ENCODE peak calls at places on chromosome 3, in four cellular contexts. One of them, this sample, is unnamed.

GRCh38 chr3:197317250-197317963 is 19.0 kb upstream of the DLG1 start:
- DNase-seq in SW480: no peak
- DNase-seq in HT1080: peak
- DNase-seq in bronchial epithelial cell: peak
- DNase-seq in this sample: peak

GRCh38 chr3:196813903-196814302 is 53.8 kb upstream of the SENP5 start:
- DNase-seq in SW480: no peak
- DNase-seq in HT1080: peak
- DNase-seq in bronchial epithelial cell: no peak
- DNase-seq in this sample: no peak

GRCh38 chr3:148604270-148605085 is 93.2 kb upstream of the AGTR1 start:
- DNase-seq in SW480: no peak
- DNase-seq in HT1080: no peak
- DNase-seq in bronchial epithelial cell: no peak
- DNase-seq in this sample: no peak

GRCh38 chr3:127741690-127742089 is 68.9 kb downstream of the ABTB1 start:
- DNase-seq in SW480: no peak
- DNase-seq in HT1080: no peak
- DNase-seq in bronchial epithelial cell: no peak
- DNase-seq in this sample: no peak

GRCh38 chr3:194575484-194576210 is 57.6 kb downstream of the TMEM44 start:
- DNase-seq in SW480: no peak
- DNase-seq in HT1080: peak
- DNase-seq in bronchial epithelial cell: peak
- DNase-seq in this sample: peak

GRCh38 chr3:157436583-157437300 is at the start of gene PTX3:
- DNase-seq in SW480: no peak
- DNase-seq in HT1080: peak
- DNase-seq in bronchial epithelial cell: peak
- DNase-seq in this sample: no peak

GRCh38 chr3:181629029-181629428 is 82.7 kb upstream of the SOX2 start:
- DNase-seq in SW480: no peak
- DNase-seq in HT1080: peak
- DNase-seq in bronchial epithelial cell: peak
- DNase-seq in this sample: peak

GRCh38 chr3:60841355-60841754 is 409.9 kb downstream of the FHIT start:
- DNase-seq in SW480: no peak
- DNase-seq in HT1080: no peak
- DNase-seq in bronchial epithelial cell: no peak
- DNase-seq in this sample: no peak

GRCh38 chr3:46946856-46947544 is 29.5 kb downstream of the CCDC12 start:
- DNase-seq in SW480: peak
- DNase-seq in HT1080: peak
- DNase-seq in bronchial epithelial cell: peak
- DNase-seq in this sample: no peak

GRCh38 chr3:4672727-4673126 is 179.6 kb downstream of the ITPR1 start:
- DNase-seq in SW480: no peak
- DNase-seq in HT1080: no peak
- DNase-seq in bronchial epithelial cell: no peak
- DNase-seq in this sample: no peak

GRCh38 chr3:150215616-150216015 is 192.5 kb upstream of the TSC22D2 start:
- DNase-seq in SW480: peak
- DNase-seq in HT1080: no peak
- DNase-seq in bronchial epithelial cell: no peak
- DNase-seq in this sample: peak

GRCh38 chr3:172237121-172237742 is 197.9 kb downstream of the FNDC3B start:
- DNase-seq in SW480: no peak
- DNase-seq in HT1080: no peak
- DNase-seq in bronchial epithelial cell: no peak
- DNase-seq in this sample: no peak

GRCh38 chr3:193174137-193174536 is 66.9 kb upstream of the PLAAT1 start:
- DNase-seq in SW480: no peak
- DNase-seq in HT1080: no peak
- DNase-seq in bronchial epithelial cell: peak
- DNase-seq in this sample: no peak

GRCh38 chr3:48929358-48930035 is 10.9 kb downstream of the ARIH2 start:
- DNase-seq in SW480: no peak
- DNase-seq in HT1080: no peak
- DNase-seq in bronchial epithelial cell: no peak
- DNase-seq in this sample: no peak

GRCh38 chr3:115040673-115041286 is 106.3 kb downstream of the ZBTB20 start:
- DNase-seq in SW480: peak
- DNase-seq in HT1080: peak
- DNase-seq in bronchial epithelial cell: peak
- DNase-seq in this sample: peak

GRCh38 chr3:27570421-27571106 is 86.4 kb upstream of the SLC4A7 start:
- DNase-seq in SW480: no peak
- DNase-seq in HT1080: no peak
- DNase-seq in bronchial epithelial cell: no peak
- DNase-seq in this sample: no peak

GRCh38 chr3:51982838-51983577 is at the start of gene ACY1:
- DNase-seq in SW480: peak
- DNase-seq in HT1080: peak
- DNase-seq in bronchial epithelial cell: peak
- DNase-seq in this sample: peak

GRCh38 chr3:118239253-118239652 is 795.4 kb downstream of the IGSF11 start:
- DNase-seq in SW480: no peak
- DNase-seq in HT1080: no peak
- DNase-seq in bronchial epithelial cell: no peak
- DNase-seq in this sample: no peak

GRCh38 chr3:57675530-57675929 is 17.3 kb downstream of the DENND6A start:
- DNase-seq in SW480: no peak
- DNase-seq in HT1080: no peak
- DNase-seq in bronchial epithelial cell: no peak
- DNase-seq in this sample: no peak

GRCh38 chr3:76841750-76842149 is 198.1 kb upstream of the ROBO2 start:
- DNase-seq in SW480: no peak
- DNase-seq in HT1080: no peak
- DNase-seq in bronchial epithelial cell: no peak
- DNase-seq in this sample: no peak

GRCh38 chr3:113575191-113575590 is 42.8 kb downstream of the SIDT1 start:
- DNase-seq in SW480: no peak
- DNase-seq in HT1080: no peak
- DNase-seq in bronchial epithelial cell: no peak
- DNase-seq in this sample: peak

GRCh38 chr3:78809941-78810340 is 957.9 kb downstream of the ROBO1 start:
- DNase-seq in SW480: no peak
- DNase-seq in HT1080: no peak
- DNase-seq in bronchial epithelial cell: no peak
- DNase-seq in this sample: no peak

GRCh38 chr3:158789592-158789991 is 12.3 kb upstream of the MFSD1 start:
- DNase-seq in SW480: no peak
- DNase-seq in HT1080: no peak
- DNase-seq in bronchial epithelial cell: peak
- DNase-seq in this sample: peak

GRCh38 chr3:62131620-62132019 is 241.7 kb downstream of the FEZF2 start:
- DNase-seq in SW480: no peak
- DNase-seq in HT1080: no peak
- DNase-seq in bronchial epithelial cell: peak
- DNase-seq in this sample: peak

GRCh38 chr3:171846594-171846993 is 3.4 kb downstream of the TMEM212 start:
- DNase-seq in SW480: no peak
- DNase-seq in HT1080: peak
- DNase-seq in bronchial epithelial cell: peak
- DNase-seq in this sample: no peak

GRCh38 chr3:142844339-142844977 is 44.4 kb downstream of the PCOLCE2 start:
- DNase-seq in SW480: peak
- DNase-seq in HT1080: peak
- DNase-seq in bronchial epithelial cell: peak
- DNase-seq in this sample: peak

GRCh38 chr3:78734048-78734637 is 1033.7 kb downstream of the ROBO1 start:
- DNase-seq in SW480: peak
- DNase-seq in HT1080: peak
- DNase-seq in bronchial epithelial cell: peak
- DNase-seq in this sample: no peak

GRCh38 chr3:48614044-48614443 is 4.6 kb upstream of the UQCRC1 start:
- DNase-seq in SW480: peak
- DNase-seq in HT1080: peak
- DNase-seq in bronchial epithelial cell: peak
- DNase-seq in this sample: no peak

GRCh38 chr3:125478321-125478720 is 41.7 kb downstream of the SNX4 start:
- DNase-seq in SW480: no peak
- DNase-seq in HT1080: no peak
- DNase-seq in bronchial epithelial cell: no peak
- DNase-seq in this sample: no peak

GRCh38 chr3:190356246-190356645 is 31.7 kb upstream of the CLDN16 start:
- DNase-seq in SW480: no peak
- DNase-seq in HT1080: no peak
- DNase-seq in bronchial epithelial cell: peak
- DNase-seq in this sample: no peak